ENCODE peak calls at places on chromosome 13, in four cellular contexts. I, Q, B and F are unnamed samples.

GRCh38 chr13:101917475-101917810 is 465.0 kb downstream of the ITGBL1 start:
- DNase-seq in I (no peak), Q (no peak), B (no peak), F (no peak)

GRCh38 chr13:103098535-103098934 is 32.3 kb upstream of the SLC10A2 start:
- DNase-seq in I (no peak), Q (no peak), B (no peak), F (no peak)

GRCh38 chr13:49821216-49821820 is 28.8 kb upstream of the KPNA3 start:
- DNase-seq in I (peak), Q (no peak), B (peak), F (no peak)

GRCh38 chr13:98447881-98448641 is 128.8 kb downstream of the STK24 start:
- DNase-seq in I (no peak), Q (no peak), B (peak), F (no peak)

GRCh38 chr13:98570929-98571372 is 6.0 kb downstream of the STK24 start:
- DNase-seq in I (no peak), Q (peak), B (no peak), F (peak)

GRCh38 chr13:89969996-89970709 is 1377.3 kb upstream of the MIR17HG start:
- DNase-seq in I (peak), Q (peak), B (peak), F (peak)

GRCh38 chr13:27242642-27243185 is 8.6 kb upstream of the RPL21 start:
- DNase-seq in I (no peak), Q (no peak), B (no peak), F (no peak)

GRCh38 chr13:57624565-57625435 is 6.7 kb upstream of the PCDH17 start:
- DNase-seq in I (peak), Q (peak), B (peak), F (peak)

GRCh38 chr13:95296326-95296939 is 4.8 kb downstream of the ABCC4 start:
- DNase-seq in I (no peak), Q (peak), B (peak), F (no peak)

GRCh38 chr13:112923962-112924361 is 45.1 kb upstream of the MCF2L start:
- DNase-seq in I (no peak), Q (no peak), B (no peak), F (no peak)

GRCh38 chr13:78806457-78806856 is 147.5 kb upstream of the OBI1 start:
- DNase-seq in I (no peak), Q (no peak), B (no peak), F (no peak)

GRCh38 chr13:110113284-110113764 is 193.6 kb downstream of the COL4A1 start:
- DNase-seq in I (peak), Q (peak), B (peak), F (peak)

GRCh38 chr13:46962286-46962941 is 65.6 kb upstream of the HTR2A start:
- DNase-seq in I (peak), Q (peak), B (peak), F (peak)

GRCh38 chr13:27504126-27504525 is 53.8 kb upstream of the MTIF3 start:
- DNase-seq in I (no peak), Q (no peak), B (no peak), F (no peak)

GRCh38 chr13:67643656-67644055 is 413.5 kb upstream of the PCDH9 start:
- DNase-seq in I (no peak), Q (no peak), B (no peak), F (no peak)

GRCh38 chr13:38223093-38223492 is 126.6 kb upstream of the UFM1 start:
- DNase-seq in I (peak), Q (peak), B (peak), F (peak)

GRCh38 chr13:97544041-97544765 is 110.2 kb downstream of the RAP2A start:
- DNase-seq in I (no peak), Q (no peak), B (peak), F (no peak)

GRCh38 chr13:100100115-100100879 is 11.4 kb downstream of the PCCA start:
- DNase-seq in I (peak), Q (peak), B (peak), F (peak)

GRCh38 chr13:71320452-71320851 is 546.6 kb downstream of the DACH1 start:
- DNase-seq in I (peak), Q (peak), B (no peak), F (peak)

GRCh38 chr13:30892966-30893365 is 13.1 kb upstream of the MEDAG start:
- DNase-seq in I (peak), Q (peak), B (peak), F (no peak)

GRCh38 chr13:37068962-37069361 is 9.5 kb upstream of the SUPT20H start:
- DNase-seq in I (no peak), Q (peak), B (peak), F (peak)

GRCh38 chr13:64410654-64411053 is 2819.5 kb downstream of the PCDH9 start:
- DNase-seq in I (no peak), Q (no peak), B (no peak), F (no peak)

GRCh38 chr13:59674616-59675015 is 489.1 kb downstream of the DIAPH3 start:
- DNase-seq in I (peak), Q (peak), B (no peak), F (no peak)

GRCh38 chr13:54536112-54536511 is 1507.5 kb downstream of the OLFM4 start:
- DNase-seq in I (no peak), Q (peak), B (no peak), F (peak)

GRCh38 chr13:113220877-113221276 is 11.5 kb downstream of the CUL4A start:
- DNase-seq in I (peak), Q (no peak), B (peak), F (no peak)

GRCh38 chr13:110182003-110182402 is 125.0 kb downstream of the COL4A1 start:
- DNase-seq in I (no peak), Q (no peak), B (no peak), F (no peak)